ENCODE peak calls at places on chromosomes 5 and 9, in four cellular contexts. G, A, C and P are unnamed samples.

GRCh38 chr9:8374471-8374870 is 574.9 kb upstream of the DMAC1 start:
- DNase-seq in G (no peak), A (no peak), C (no peak), P (no peak)

GRCh38 chr9:93569775-93570174 is 6.6 kb upstream of the PHF2 start:
- DNase-seq in G (no peak), A (no peak), C (no peak), P (no peak)

GRCh38 chr9:123169926-123170325 is 98.5 kb downstream of the STRBP start:
- DNase-seq in G (no peak), A (no peak), C (no peak), P (no peak)

GRCh38 chr5:60811105-60811504 is 33.0 kb downstream of the ELOVL7 start:
- DNase-seq in G (no peak), A (no peak), C (no peak), P (no peak)

GRCh38 chr9:137000177-137000930 is 4.0 kb upstream of the CLIC3 start:
- DNase-seq in G (no peak), A (no peak), C (no peak), P (peak; percentile 79)

GRCh38 chr5:8329773-8330172 is 460.8 kb downstream of the MTRR start:
- DNase-seq in G (no peak), A (no peak), C (no peak), P (peak; percentile 48)

GRCh38 chr9:110217656-110218099 is 9.7 kb upstream of the C9orf152 start:
- DNase-seq in G (no peak), A (no peak), C (peak; percentile 52), P (peak; percentile 63)

GRCh38 chr5:1016476-1016875 is 7.9 kb downstream of the NKD2 start:
- DNase-seq in G (no peak), A (no peak), C (no peak), P (no peak)

GRCh38 chr5:78511116-78511906 is 137.3 kb downstream of the LHFPL2 start:
- DNase-seq in G (no peak), A (no peak), C (no peak), P (no peak)

GRCh38 chr5:143196601-143197259 is 206.8 kb downstream of the NR3C1 start:
- DNase-seq in G (no peak), A (no peak), C (peak; percentile 23), P (no peak)

GRCh38 chr9:27426717-27427645 is 97.1 kb upstream of the IFNK start:
- DNase-seq in G (peak; percentile 46), A (no peak), C (no peak), P (peak; percentile 18)

GRCh38 chr5:149679876-149680809 is 50.0 kb upstream of the PPARGC1B start:
- DNase-seq in G (no peak), A (no peak), C (no peak), P (no peak)

GRCh38 chr5:165630211-165630866 is 2124.9 kb downstream of the MAT2B start:
- DNase-seq in G (peak; percentile 7), A (peak; percentile 32), C (peak; percentile 46), P (peak; percentile 64)

GRCh38 chr5:144276034-144276822 is 105.6 kb downstream of the KCTD16 start:
- DNase-seq in G (no peak), A (no peak), C (no peak), P (peak; percentile 6)

GRCh38 chr9:38227061-38227540 is 158.1 kb upstream of the SHB start:
- DNase-seq in G (peak; percentile 80), A (peak; percentile 86), C (peak; percentile 17), P (peak; percentile 93)

GRCh38 chr9:21015959-21016358 is 15.5 kb downstream of the HACD4 start:
- DNase-seq in G (no peak), A (no peak), C (no peak), P (no peak)

GRCh38 chr5:164345173-164345572 is 839.8 kb downstream of the MAT2B start:
- DNase-seq in G (no peak), A (no peak), C (no peak), P (peak; percentile 50)

GRCh38 chr5:145824040-145824439 is 11.1 kb downstream of the PRELID2 start:
- DNase-seq in G (no peak), A (no peak), C (no peak), P (peak; percentile 33)

DNA sequence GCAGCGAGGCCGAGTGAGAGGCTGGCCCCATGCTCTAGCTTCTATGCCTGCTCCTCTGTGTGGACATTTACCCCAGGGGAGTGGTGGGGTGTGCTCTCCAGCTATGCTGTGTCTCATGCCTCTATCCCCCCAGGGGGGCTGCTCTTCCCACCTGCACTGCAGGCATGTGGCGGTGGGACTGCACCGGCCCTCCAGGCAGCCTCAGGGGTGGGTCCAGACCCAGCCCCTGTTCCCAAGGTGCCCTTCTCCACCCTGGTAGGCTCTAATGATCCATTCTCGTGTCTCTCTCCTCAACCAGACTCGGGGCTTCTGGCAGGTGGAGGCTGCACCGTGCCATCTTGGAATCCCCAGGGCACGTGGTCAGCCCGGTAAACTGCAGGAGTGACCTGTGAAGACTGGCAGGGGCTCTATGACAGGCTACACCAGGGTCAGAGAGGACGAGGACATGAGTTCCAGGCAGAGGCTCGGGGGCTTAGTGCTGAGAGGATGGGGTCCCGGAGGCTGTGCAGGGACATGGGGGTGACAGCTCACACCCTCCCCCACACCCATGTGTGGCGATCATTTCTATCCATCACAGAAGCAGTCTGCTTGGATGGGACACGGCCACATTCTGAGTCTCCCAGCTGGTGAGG is 22.7 kb upstream of the COL5A1 start:
- DNase-seq in G (no peak), A (no peak), C (no peak), P (no peak)
- TF ChIP-seq RFX5 in G (no peak), A (no peak), C (no peak), P (no peak)

GRCh38 chr9:129183495-129184308 is 5.6 kb upstream of the IER5L start:
- DNase-seq in G (no peak), A (peak; percentile 36), C (no peak), P (peak; percentile 21)
- TF ChIP-seq USF2 in G (no peak), A (no peak), C (no peak), P (no peak)

GRCh38 chr5:134246771-134247329 is 21.0 kb upstream of the PPP2CA start:
- DNase-seq in G (no peak), A (no peak), C (peak; percentile 24), P (no peak)
- TF ChIP-seq MAZ in G (no peak), A (no peak), C (no peak), P (no peak)

GRCh38 chr5:131633830-131634229 is 1.2 kb downstream of the RAPGEF6 start:
- DNase-seq in G (no peak), A (no peak), C (no peak), P (no peak)

GRCh38 chr5:131634666-131634995 is 398 bp downstream of the RAPGEF6 start:
- DNase-seq in G (peak; percentile 55), A (peak; percentile 47), C (peak; percentile 65), P (peak; percentile 46)

GRCh38 chr5:131637694-131638093 is 2.7 kb upstream of the RAPGEF6 start:
- DNase-seq in G (no peak), A (no peak), C (no peak), P (no peak)

GRCh38 chr5:131634996-131635754 is at the start of gene RAPGEF6:
- DNase-seq in G (peak; percentile 88), A (peak; percentile 90), C (peak; percentile 99), P (peak; percentile 100)

GRCh38 chr5:131635755-131636479 is 888 bp upstream of the RAPGEF6 start:
- DNase-seq in G (peak; percentile 17), A (no peak), C (no peak), P (no peak)
- TF ChIP-seq RFX5 in G (no peak), A (no peak), C (no peak), P (no peak)

GRCh38 chr9:126291925-126292324 is 34.7 kb upstream of the MVB12B start:
- DNase-seq in G (no peak), A (no peak), C (no peak), P (no peak)

GRCh38 chr9:126292736-126293521 is 33.7 kb upstream of the MVB12B start:
- DNase-seq in G (no peak), A (no peak), C (no peak), P (no peak)

GRCh38 chr9:126290871-126291270 is 35.8 kb upstream of the MVB12B start:
- DNase-seq in G (no peak), A (no peak), C (no peak), P (no peak)

GRCh38 chr9:126283799-126284465 is 42.7 kb upstream of the MVB12B start:
- DNase-seq in G (no peak), A (peak; percentile 1), C (no peak), P (no peak)

DNA sequence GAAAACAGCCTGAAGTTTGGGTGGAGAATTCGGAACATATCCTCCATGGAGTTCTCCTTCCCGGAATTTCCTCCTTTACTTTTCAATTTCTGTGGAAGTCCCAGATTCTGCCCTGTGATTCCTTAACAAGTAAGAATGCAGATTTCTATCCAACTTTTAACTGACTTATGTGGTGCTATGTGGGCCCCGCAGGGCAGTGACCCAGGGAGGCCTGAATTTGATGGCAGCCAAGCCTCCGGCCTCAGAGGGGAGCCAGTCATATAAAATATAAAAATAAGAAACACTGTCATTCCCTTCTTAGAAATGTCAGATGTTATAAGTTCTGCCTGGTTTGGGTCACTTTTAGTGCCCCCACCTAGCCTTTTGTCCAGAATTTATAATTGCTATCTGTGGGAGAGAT is 39.2 kb upstream of the MVB12B start:
- DNase-seq in G (no peak), A (no peak), C (no peak), P (no peak)
- TF ChIP-seq USF2 in G (no peak), A (no peak), C (no peak), P (no peak)

GRCh38 chr9:113687107-113687679 is 188.9 kb upstream of the ZNF618 start:
- DNase-seq in G (no peak), A (no peak), C (no peak), P (no peak)

GRCh38 chr9:113678874-113679273 is 197.2 kb upstream of the ZNF618 start:
- DNase-seq in G (no peak), A (no peak), C (no peak), P (no peak)

GRCh38 chr9:113677569-113677968 is 198.5 kb upstream of the ZNF618 start:
- DNase-seq in G (no peak), A (no peak), C (no peak), P (no peak)

GRCh38 chr9:113678119-113678861 is 197.8 kb upstream of the ZNF618 start:
- DNase-seq in G (no peak), A (no peak), C (no peak), P (no peak)

DNA sequence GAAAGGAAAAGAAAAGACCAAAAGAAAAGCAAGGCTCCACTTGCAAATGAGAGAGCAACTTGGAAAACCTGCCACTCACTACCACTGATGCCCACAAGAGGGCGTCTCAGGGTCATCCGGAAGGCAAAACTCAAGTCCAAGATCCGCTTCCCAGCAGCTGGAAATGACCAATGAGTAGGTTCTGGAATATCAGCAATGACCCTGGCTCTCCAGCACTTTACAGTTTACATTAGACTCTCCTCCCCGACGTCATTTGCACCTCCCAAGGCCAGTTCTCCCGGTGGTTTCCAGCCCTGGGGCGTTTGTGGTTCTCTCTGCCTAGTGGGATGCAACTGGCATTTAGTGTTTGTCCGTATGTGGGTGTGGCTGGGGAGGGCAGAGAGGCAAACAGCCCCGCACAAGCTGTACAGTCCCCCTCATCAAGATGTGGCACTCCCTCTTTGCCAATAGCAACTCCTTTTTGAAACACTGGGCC is 193.8 kb upstream of the ZNF618 start:
- DNase-seq in G (peak; percentile 84), A (peak; percentile 69), C (peak; percentile 76), P (peak; percentile 90)
- TF ChIP-seq MAZ in G (no peak), A (no peak), C (no peak), P (no peak)